ENCODE peak calls at places on chromosomes 1 and 21, in six cellular contexts. H is A549, D is breast epithelium, F is tibial artery, A is BE2C, J is ovary. L is an unnamed sample.
A peak's percentile ranks its signal among the peaks of the same experiment; 100 is the strongest.

GRCh38 chr21:36344931-36345330 is 24.9 kb downstream of the MORC3 start:
- DNase-seq in H (no peak), D (no peak), F (no peak), A (no peak), J (no peak), L (no peak)

GRCh38 chr1:71850936-71851335 is 431.4 kb downstream of the NEGR1 start:
- DNase-seq in H (no peak), D (no peak), F (no peak), A (no peak), J (no peak), L (no peak)

GRCh38 chr1:18951818-18952391 is 4.6 kb downstream of the IFFO2 start:
- DNase-seq in H (no peak), D (no peak), F (no peak), A (no peak), J (no peak), L (peak; percentile 51)

GRCh38 chr1:38125837-38126520 is 79.4 kb upstream of the POU3F1 start:
- DNase-seq in H (no peak), D (no peak), F (no peak), A (no peak), J (no peak), L (peak; percentile 86)

GRCh38 chr1:169694304-169694703 is 17.1 kb downstream of the SELL start:
- DNase-seq in H (no peak), D (no peak), F (no peak), A (no peak), J (no peak), L (no peak)

GRCh38 chr1:203522237-203522636 is 28.3 kb downstream of the OPTC start:
- DNase-seq in H (no peak), D (no peak), F (no peak), A (peak; percentile 58), J (no peak), L (no peak)

GRCh38 chr1:72221811-72222210 is 60.5 kb downstream of the NEGR1 start:
- DNase-seq in H (no peak), D (no peak), F (peak; percentile 32), A (no peak), J (no peak), L (no peak)

GRCh38 chr1:30881266-30882181 is 27.0 kb downstream of the SDC3 start:
- DNase-seq in H (no peak), D (no peak), F (no peak), A (peak; percentile 27), J (no peak), L (no peak)

GRCh38 chr1:177849130-177849529 is 120.7 kb downstream of the SEC16B start:
- DNase-seq in H (no peak), D (no peak), F (no peak), A (no peak), J (no peak), L (peak; percentile 57)

GRCh38 chr1:224205438-224205840 is 22.4 kb downstream of the DEGS1 start:
- DNase-seq in H (peak; percentile 28), D (no peak), F (no peak), A (peak; percentile 39), J (no peak), L (peak; percentile 85)

GRCh38 chr1:168227620-168228019 is 1.8 kb downstream of the SFT2D2 start:
- DNase-seq in H (no peak), D (no peak), F (no peak), A (no peak), J (no peak), L (peak; percentile 40)

GRCh38 chr1:226574591-226575435 is 26.2 kb downstream of the STUM start:
- DNase-seq in H (no peak), D (no peak), F (peak; percentile 66), A (no peak), J (no peak), L (no peak)

GRCh38 chr1:230758705-230759354 is 11.6 kb downstream of the CAPN9 start:
- DNase-seq in H (no peak), D (no peak), F (no peak), A (no peak), J (no peak), L (no peak)

GRCh38 chr1:221440658-221441057 is 301.2 kb downstream of the DUSP10 start:
- DNase-seq in H (no peak), D (no peak), F (no peak), A (no peak), J (no peak), L (no peak)

GRCh38 chr1:194309697-194310096 is 1123.3 kb upstream of the B3GALT2 start:
- DNase-seq in H (no peak), D (no peak), F (no peak), A (no peak), J (no peak), L (no peak)

GRCh38 chr1:51519857-51520699 is 1.0 kb upstream of the EPS15 start:
- DNase-seq in H (no peak), D (no peak), F (no peak), A (no peak), J (no peak), L (no peak)

GRCh38 chr21:16587671-16588379 is 858.0 kb downstream of the USP25 start:
- DNase-seq in H (no peak), D (no peak), F (no peak), A (peak; percentile 45), J (peak; percentile 32), L (peak; percentile 70)

GRCh38 chr1:170562644-170563338 is 30.8 kb downstream of the GORAB start:
- DNase-seq in H (peak; percentile 37), D (no peak), F (peak; percentile 83), A (peak; percentile 24), J (peak; percentile 57), L (peak; percentile 80)

GRCh38 chr1:113913312-113913668 is 8.2 kb downstream of the DCLRE1B start:
- DNase-seq in H (no peak), D (no peak), F (no peak), A (no peak), J (no peak), L (no peak)

GRCh38 chr1:74699331-74699730 is 25.7 kb upstream of the ERICH3 start:
- DNase-seq in H (no peak), D (no peak), F (no peak), A (no peak), J (no peak), L (no peak)

GRCh38 chr1:9863371-9863770 is 39.6 kb upstream of the CLSTN1 start:
- DNase-seq in H (no peak), D (no peak), F (no peak), A (no peak), J (peak; percentile 45), L (no peak)

GRCh38 chr1:154435801-154436200 is 30.7 kb downstream of the IL6R start:
- DNase-seq in H (no peak), D (no peak), F (no peak), A (no peak), J (no peak), L (no peak)

GRCh38 chr1:184866991-184867788 is 107.1 kb downstream of the NIBAN1 start:
- DNase-seq in H (no peak), D (no peak), F (no peak), A (no peak), J (no peak), L (peak; percentile 98)

GRCh38 chr1:48362901-48363300 is 109.1 kb downstream of the SPATA6 start:
- DNase-seq in H (no peak), D (no peak), F (no peak), A (no peak), J (no peak), L (no peak)

GRCh38 chr1:48356901-48357300 is 115.1 kb downstream of the SPATA6 start:
- DNase-seq in H (no peak), D (no peak), F (no peak), A (no peak), J (no peak), L (no peak)
- TF ChIP-seq CTCF in H (no peak), D (no peak), F (no peak), A (no peak), J (no peak), L (no peak)

GRCh38 chr1:2906105-2906504 is 104.6 kb upstream of the TTC34 start:
- DNase-seq in H (no peak), D (no peak), F (no peak), A (no peak), J (no peak), L (no peak)

GRCh38 chr1:2905356-2905755 is 103.9 kb upstream of the TTC34 start:
- DNase-seq in H (no peak), D (no peak), F (no peak), A (no peak), J (no peak), L (no peak)

GRCh38 chr1:2908081-2908480 is 106.6 kb upstream of the TTC34 start:
- DNase-seq in H (no peak), D (no peak), F (no peak), A (no peak), J (no peak), L (no peak)

GRCh38 chr1:2907051-2907450 is 105.6 kb upstream of the TTC34 start:
- DNase-seq in H (no peak), D (no peak), F (no peak), A (no peak), J (no peak), L (no peak)

GRCh38 chr1:2906620-2907019 is 105.1 kb upstream of the TTC34 start:
- DNase-seq in H (no peak), D (no peak), F (no peak), A (no peak), J (no peak), L (no peak)
- H3K9me3 ChIP-seq in H (no peaks in the 10 kb centered on the region), D (no peaks in the 10 kb centered on the region), F (no peaks in the 10 kb centered on the region), A (no peaks in the 10 kb centered on the region), J (no peaks in the 10 kb centered on the region), L (peaks cover 63% of the 10 kb centered on the region)

GRCh38 chr1:156104065-156104810 is 10.3 kb upstream of the LMNA start:
- DNase-seq in H (peak; percentile 85), D (peak; percentile 92), F (peak; percentile 92), A (peak; percentile 76), J (peak; percentile 83), L (peak; percentile 90)

GRCh38 chr1:156101880-156102279 is 12.6 kb upstream of the LMNA start:
- DNase-seq in H (no peak), D (no peak), F (no peak), A (no peak), J (no peak), L (no peak)

GRCh38 chr1:156103521-156103947 is 11.0 kb upstream of the LMNA start:
- DNase-seq in H (no peak), D (no peak), F (peak; percentile 87), A (no peak), J (peak; percentile 64), L (no peak)

GRCh38 chr1:156104861-156105546 is 9.5 kb upstream of the LMNA start:
- DNase-seq in H (peak; percentile 73), D (no peak), F (no peak), A (no peak), J (peak; percentile 68), L (no peak)

GRCh38 chr1:156102634-156103511 is 11.6 kb upstream of the LMNA start:
- DNase-seq in H (no peak), D (no peak), F (no peak), A (no peak), J (no peak), L (no peak)
- H3K4me3 ChIP-seq in H (no peak overlapping the region), D (peak overlapping the region; percentile 39), F (no peak overlapping the region), A (no peak overlapping the region), J (no peak overlapping the region), L (no peak overlapping the region)

DNA sequence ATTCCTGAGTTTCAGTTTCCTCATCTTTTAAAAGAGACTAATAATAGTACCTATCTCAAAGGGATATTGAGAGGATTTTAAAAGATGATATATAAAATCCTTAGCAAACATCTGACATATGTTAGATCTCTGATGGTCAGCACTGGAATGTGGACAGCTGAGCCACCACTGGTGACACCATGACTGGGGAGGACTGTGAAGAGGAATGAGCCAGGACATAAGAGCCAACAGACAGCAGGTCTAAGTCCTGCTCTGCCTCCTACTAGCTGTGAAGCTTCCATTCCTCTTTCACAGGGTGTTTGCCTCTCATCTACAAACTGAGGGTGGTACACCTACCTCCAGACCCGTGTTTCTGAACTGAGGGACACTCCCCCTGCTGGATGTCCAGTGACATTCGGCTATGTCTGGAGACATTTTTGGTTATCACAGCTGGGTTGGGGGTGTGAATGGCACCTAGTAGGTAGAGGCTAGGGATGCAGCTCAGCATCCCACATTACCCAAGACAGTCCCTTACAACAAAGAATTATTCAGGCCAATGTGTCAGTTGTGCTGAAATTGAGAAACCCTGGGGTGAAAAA is 109.1 kb upstream of the OLIG2 start:
- DNase-seq in H (peak; percentile 9), D (no peak), F (no peak), A (peak; percentile 17), J (no peak), L (no peak)
- TF ChIP-seq CTCF in H (no peak), D (no peak), F (no peak), A (peak; percentile 58), J (no peak), L (peak; percentile 15)

L was measured in mammary epithelial cell.